ENCODE peak calls at places on chromosomes 11 and 22, in five cellular contexts. One of them, this sample, is unnamed.
A peak's percentile ranks its signal among the peaks of the same experiment; 100 is the strongest.

GRCh38 chr11:19422257-19422656 is 181.5 kb upstream of the E2F8 start:
- DNase-seq in NCI-H1105: no peak
- DNase-seq in HFF-Myc: no peak
- DNase-seq in DMS153: no peak
- DNase-seq in NCI-H1048: no peak
- DNase-seq in this sample: no peak

GRCh38 chr22:19848298-19849224 is 6.1 kb downstream of the GNB1L start:
- DNase-seq in NCI-H1105: no peak
- DNase-seq in HFF-Myc: no peak
- DNase-seq in DMS153: no peak
- DNase-seq in NCI-H1048: no peak
- DNase-seq in this sample: no peak

GRCh38 chr22:36244522-36245391 is 5.4 kb upstream of the APOL2 start:
- DNase-seq in NCI-H1105: no peak
- DNase-seq in HFF-Myc: no peak
- DNase-seq in DMS153: no peak
- DNase-seq in NCI-H1048: no peak
- DNase-seq in this sample: no peak

GRCh38 chr11:83326326-83326725 is 40.2 kb upstream of the CCDC90B start:
- DNase-seq in NCI-H1105: no peak
- DNase-seq in HFF-Myc: no peak
- DNase-seq in DMS153: no peak
- DNase-seq in NCI-H1048: no peak
- DNase-seq in this sample: no peak

GRCh38 chr11:111960916-111961315 is 23.8 kb downstream of the DIXDC1 start:
- DNase-seq in NCI-H1105: no peak
- DNase-seq in HFF-Myc: no peak
- DNase-seq in DMS153: no peak
- DNase-seq in NCI-H1048: no peak
- DNase-seq in this sample: no peak

GRCh38 chr22:47297261-47298016 is 535.0 kb downstream of the TBC1D22A start:
- DNase-seq in NCI-H1105: no peak
- DNase-seq in HFF-Myc: no peak
- DNase-seq in DMS153: no peak
- DNase-seq in NCI-H1048: no peak
- DNase-seq in this sample: no peak

GRCh38 chr22:39819429-39819828 is 74.1 kb downstream of the ENTHD1 start:
- DNase-seq in NCI-H1105: no peak
- DNase-seq in HFF-Myc: no peak
- DNase-seq in DMS153: no peak
- DNase-seq in NCI-H1048: no peak
- DNase-seq in this sample: no peak

GRCh38 chr11:111814567-111814966 is 48.4 kb upstream of the PPP2R1B start:
- DNase-seq in NCI-H1105: no peak
- DNase-seq in HFF-Myc: peak; percentile 70
- DNase-seq in DMS153: no peak
- DNase-seq in NCI-H1048: no peak
- DNase-seq in this sample: no peak

GRCh38 chr22:30921108-30921507 is 47.5 kb downstream of the MORC2 start:
- DNase-seq in NCI-H1105: peak; percentile 27
- DNase-seq in HFF-Myc: no peak
- DNase-seq in DMS153: no peak
- DNase-seq in NCI-H1048: no peak
- DNase-seq in this sample: no peak

GRCh38 chr22:27065259-27065658 is 407.9 kb downstream of the MIAT start:
- DNase-seq in NCI-H1105: no peak
- DNase-seq in HFF-Myc: no peak
- DNase-seq in DMS153: no peak
- DNase-seq in NCI-H1048: no peak
- DNase-seq in this sample: no peak

GRCh38 chr11:73095613-73096012 is 46.5 kb downstream of the FCHSD2 start:
- DNase-seq in NCI-H1105: no peak
- DNase-seq in HFF-Myc: no peak
- DNase-seq in DMS153: no peak
- DNase-seq in NCI-H1048: no peak
- DNase-seq in this sample: no peak

GRCh38 chr11:36774603-36775002 is 176.6 kb upstream of the RAG2 start:
- DNase-seq in NCI-H1105: no peak
- DNase-seq in HFF-Myc: no peak
- DNase-seq in DMS153: no peak
- DNase-seq in NCI-H1048: no peak
- DNase-seq in this sample: no peak

GRCh38 chr11:35232961-35233360 is 94.0 kb downstream of the CD44 start:
- DNase-seq in NCI-H1105: no peak
- DNase-seq in HFF-Myc: no peak
- DNase-seq in DMS153: no peak
- DNase-seq in NCI-H1048: no peak
- DNase-seq in this sample: no peak

GRCh38 chr22:28154856-28155255 is 235.8 kb upstream of the PITPNB start:
- DNase-seq in NCI-H1105: no peak
- DNase-seq in HFF-Myc: no peak
- DNase-seq in DMS153: no peak
- DNase-seq in NCI-H1048: no peak
- DNase-seq in this sample: no peak

This sample was measured in NCI-H774.